ENCODE peak calls at places on chromosomes 4 and X, in four cellular contexts. Z is HT-29, F is left lung, C is activated T-cell treated with anti-CD3 and anti-CD28 coated beads for 24 hours. M is an unnamed sample.

GRCh38 chr4:40194602-40195161 is 2.1 kb upstream of the RHOH start:
- DNase-seq in C (no peak), Z (peak), F (no peak), M (no peak)

GRCh38 chrX:13180807-13181206 is 136.4 kb upstream of the FAM9C start:
- DNase-seq in Z (no peak), C (no peak), F (no peak), M (no peak)

GRCh38 chr4:126993351-126993750 is 639.4 kb upstream of the INTU start:
- DNase-seq in F (no peak), Z (no peak), C (no peak), M (no peak)

GRCh38 chrX:48833531-48834138 is 1.8 kb downstream of the PCSK1N start:
- DNase-seq in C (no peak), F (no peak), Z (peak), M (no peak)

GRCh38 chrX:43655961-43656494 is at the start of gene MAOA:
- DNase-seq in F (peak), Z (peak), C (no peak), M (peak)

GRCh38 chrX:100980608-100981497 is 11.3 kb downstream of the ARL13A start:
- DNase-seq in Z (peak), C (no peak), F (peak), M (no peak)

GRCh38 chr4:110296892-110297291 is 98.5 kb upstream of the ELOVL6 start:
- DNase-seq in Z (no peak), F (no peak), C (no peak), M (no peak)

GRCh38 chr4:144666539-144667175 is 20.7 kb downstream of the HHIP start:
- DNase-seq in C (no peak), Z (no peak), F (no peak), M (no peak)

GRCh38 chrX:110318664-110318968 is 731 bp upstream of the AMMECR1 start:
- DNase-seq in Z (no peak), C (peak), F (no peak), M (no peak)

GRCh38 chr4:8850830-8851188 is 20.8 kb downstream of the HMX1 start:
- DNase-seq in C (no peak), F (no peak), Z (no peak), M (no peak)

GRCh38 chr4:127162741-127163140 is 470.0 kb upstream of the INTU start:
- DNase-seq in C (no peak), F (no peak), Z (no peak), M (no peak)

GRCh38 chrX:63657821-63658220 is 127.2 kb downstream of the ARHGEF9 start:
- DNase-seq in F (peak), C (no peak), Z (peak), M (peak)

GRCh38 chr4:73897380-73898136 is 28.4 kb downstream of the CXCL1 start:
- DNase-seq in F (no peak), C (no peak), Z (no peak), M (no peak)